ENCODE peak calls at places on chromosomes 4 and X, in eight cellular contexts. One of them, this sample, is unnamed.

GRCh38 chrX:134679226-134679625 is 21.0 kb upstream of the PLAC1 start:
- DNase-seq in bronchial epithelial cell: no peak
- DNase-seq in stimulated activated CD4-positive, alpha-beta T cell treated with anti-CD3 and anti-CD28 coated beads, Interleukin-4, amount 100 ng/mL, for 48 hours: no peak
- DNase-seq in stimulated activated effector memory CD8-positive, alpha-beta T cell treated with anti-CD3 and anti-CD28 coated beads, Interleukin-12 subunit alpha, Interleukin-12 subunit beta, amount 100 ng/mL, for 72 hours: no peak
- DNase-seq in T follicular helper cell: no peak
- DNase-seq in activated CD8-positive, alpha-beta memory T cell treated with anti-CD3 and anti-CD28 coated beads for 4 hours: no peak
- DNase-seq in ELR: no peak
- DNase-seq in AG20443: peak
- DNase-seq in this sample: no peak

GRCh38 chrX:18833071-18833731 is 125.8 kb downstream of the PPEF1 start:
- DNase-seq in bronchial epithelial cell: no peak
- DNase-seq in T follicular helper cell: no peak
- DNase-seq in AG20443: peak
- DNase-seq in stimulated activated effector memory CD8-positive, alpha-beta T cell treated with anti-CD3 and anti-CD28 coated beads, Interleukin-12 subunit alpha, Interleukin-12 subunit beta, amount 100 ng/mL, for 72 hours: no peak
- DNase-seq in ELR: no peak
- DNase-seq in stimulated activated CD4-positive, alpha-beta T cell treated with anti-CD3 and anti-CD28 coated beads, Interleukin-4, amount 100 ng/mL, for 48 hours: no peak
- DNase-seq in activated CD8-positive, alpha-beta memory T cell treated with anti-CD3 and anti-CD28 coated beads for 4 hours: no peak
- DNase-seq in this sample: no peak

GRCh38 chr4:17967078-17967477 is 54.5 kb downstream of the LCORL start:
- DNase-seq in activated CD8-positive, alpha-beta memory T cell treated with anti-CD3 and anti-CD28 coated beads for 4 hours: no peak
- DNase-seq in T follicular helper cell: no peak
- DNase-seq in stimulated activated CD4-positive, alpha-beta T cell treated with anti-CD3 and anti-CD28 coated beads, Interleukin-4, amount 100 ng/mL, for 48 hours: no peak
- DNase-seq in ELR: no peak
- DNase-seq in stimulated activated effector memory CD8-positive, alpha-beta T cell treated with anti-CD3 and anti-CD28 coated beads, Interleukin-12 subunit alpha, Interleukin-12 subunit beta, amount 100 ng/mL, for 72 hours: no peak
- DNase-seq in bronchial epithelial cell: no peak
- DNase-seq in AG20443: no peak
- DNase-seq in this sample: no peak

GRCh38 chr4:77062856-77063255 is 12.9 kb downstream of the CCNI start:
- DNase-seq in activated CD8-positive, alpha-beta memory T cell treated with anti-CD3 and anti-CD28 coated beads for 4 hours: no peak
- DNase-seq in stimulated activated CD4-positive, alpha-beta T cell treated with anti-CD3 and anti-CD28 coated beads, Interleukin-4, amount 100 ng/mL, for 48 hours: no peak
- DNase-seq in AG20443: no peak
- DNase-seq in stimulated activated effector memory CD8-positive, alpha-beta T cell treated with anti-CD3 and anti-CD28 coated beads, Interleukin-12 subunit alpha, Interleukin-12 subunit beta, amount 100 ng/mL, for 72 hours: no peak
- DNase-seq in bronchial epithelial cell: no peak
- DNase-seq in ELR: no peak
- DNase-seq in T follicular helper cell: no peak
- DNase-seq in this sample: no peak

GRCh38 chr4:2258091-2259035 is 3.5 kb downstream of the MXD4 start:
- DNase-seq in stimulated activated CD4-positive, alpha-beta T cell treated with anti-CD3 and anti-CD28 coated beads, Interleukin-4, amount 100 ng/mL, for 48 hours: no peak
- DNase-seq in activated CD8-positive, alpha-beta memory T cell treated with anti-CD3 and anti-CD28 coated beads for 4 hours: no peak
- DNase-seq in ELR: no peak
- DNase-seq in stimulated activated effector memory CD8-positive, alpha-beta T cell treated with anti-CD3 and anti-CD28 coated beads, Interleukin-12 subunit alpha, Interleukin-12 subunit beta, amount 100 ng/mL, for 72 hours: no peak
- DNase-seq in AG20443: no peak
- DNase-seq in bronchial epithelial cell: no peak
- DNase-seq in T follicular helper cell: no peak
- DNase-seq in this sample: no peak

GRCh38 chr4:7367894-7368293 is 66.8 kb downstream of the PSAPL1 start:
- DNase-seq in AG20443: peak
- DNase-seq in activated CD8-positive, alpha-beta memory T cell treated with anti-CD3 and anti-CD28 coated beads for 4 hours: no peak
- DNase-seq in bronchial epithelial cell: no peak
- DNase-seq in T follicular helper cell: no peak
- DNase-seq in stimulated activated effector memory CD8-positive, alpha-beta T cell treated with anti-CD3 and anti-CD28 coated beads, Interleukin-12 subunit alpha, Interleukin-12 subunit beta, amount 100 ng/mL, for 72 hours: no peak
- DNase-seq in stimulated activated CD4-positive, alpha-beta T cell treated with anti-CD3 and anti-CD28 coated beads, Interleukin-4, amount 100 ng/mL, for 48 hours: no peak
- DNase-seq in ELR: no peak
- DNase-seq in this sample: no peak

GRCh38 chrX:70033348-70033747 is 16.4 kb downstream of the AWAT2 start:
- DNase-seq in stimulated activated CD4-positive, alpha-beta T cell treated with anti-CD3 and anti-CD28 coated beads, Interleukin-4, amount 100 ng/mL, for 48 hours: peak
- DNase-seq in bronchial epithelial cell: no peak
- DNase-seq in T follicular helper cell: no peak
- DNase-seq in activated CD8-positive, alpha-beta memory T cell treated with anti-CD3 and anti-CD28 coated beads for 4 hours: no peak
- DNase-seq in AG20443: peak
- DNase-seq in stimulated activated effector memory CD8-positive, alpha-beta T cell treated with anti-CD3 and anti-CD28 coated beads, Interleukin-12 subunit alpha, Interleukin-12 subunit beta, amount 100 ng/mL, for 72 hours: no peak
- DNase-seq in ELR: peak
- DNase-seq in this sample: no peak

GRCh38 chr4:14871676-14872430 is 130.4 kb upstream of the CPEB2 start:
- DNase-seq in activated CD8-positive, alpha-beta memory T cell treated with anti-CD3 and anti-CD28 coated beads for 4 hours: no peak
- DNase-seq in stimulated activated effector memory CD8-positive, alpha-beta T cell treated with anti-CD3 and anti-CD28 coated beads, Interleukin-12 subunit alpha, Interleukin-12 subunit beta, amount 100 ng/mL, for 72 hours: no peak
- DNase-seq in stimulated activated CD4-positive, alpha-beta T cell treated with anti-CD3 and anti-CD28 coated beads, Interleukin-4, amount 100 ng/mL, for 48 hours: peak
- DNase-seq in T follicular helper cell: peak
- DNase-seq in bronchial epithelial cell: peak
- DNase-seq in AG20443: no peak
- DNase-seq in ELR: peak
- DNase-seq in this sample: no peak

GRCh38 chrX:130393451-130394074 is 8.1 kb upstream of the GPR119 start:
- DNase-seq in bronchial epithelial cell: peak
- DNase-seq in AG20443: peak
- DNase-seq in ELR: peak
- DNase-seq in stimulated activated effector memory CD8-positive, alpha-beta T cell treated with anti-CD3 and anti-CD28 coated beads, Interleukin-12 subunit alpha, Interleukin-12 subunit beta, amount 100 ng/mL, for 72 hours: no peak
- DNase-seq in T follicular helper cell: no peak
- DNase-seq in stimulated activated CD4-positive, alpha-beta T cell treated with anti-CD3 and anti-CD28 coated beads, Interleukin-4, amount 100 ng/mL, for 48 hours: no peak
- DNase-seq in activated CD8-positive, alpha-beta memory T cell treated with anti-CD3 and anti-CD28 coated beads for 4 hours: no peak
- DNase-seq in this sample: no peak

GRCh38 chr4:544386-545105 is 31.5 kb downstream of the TMEM271 start:
- DNase-seq in bronchial epithelial cell: no peak
- DNase-seq in stimulated activated effector memory CD8-positive, alpha-beta T cell treated with anti-CD3 and anti-CD28 coated beads, Interleukin-12 subunit alpha, Interleukin-12 subunit beta, amount 100 ng/mL, for 72 hours: no peak
- DNase-seq in T follicular helper cell: no peak
- DNase-seq in stimulated activated CD4-positive, alpha-beta T cell treated with anti-CD3 and anti-CD28 coated beads, Interleukin-4, amount 100 ng/mL, for 48 hours: no peak
- DNase-seq in AG20443: no peak
- DNase-seq in ELR: no peak
- DNase-seq in activated CD8-positive, alpha-beta memory T cell treated with anti-CD3 and anti-CD28 coated beads for 4 hours: no peak
- DNase-seq in this sample: no peak

GRCh38 chrX:11151799-11152591 is 40.9 kb downstream of the HCCS start:
- DNase-seq in activated CD8-positive, alpha-beta memory T cell treated with anti-CD3 and anti-CD28 coated beads for 4 hours: no peak
- DNase-seq in AG20443: no peak
- DNase-seq in bronchial epithelial cell: no peak
- DNase-seq in T follicular helper cell: no peak
- DNase-seq in ELR: no peak
- DNase-seq in stimulated activated effector memory CD8-positive, alpha-beta T cell treated with anti-CD3 and anti-CD28 coated beads, Interleukin-12 subunit alpha, Interleukin-12 subunit beta, amount 100 ng/mL, for 72 hours: no peak
- DNase-seq in stimulated activated CD4-positive, alpha-beta T cell treated with anti-CD3 and anti-CD28 coated beads, Interleukin-4, amount 100 ng/mL, for 48 hours: no peak
- DNase-seq in this sample: no peak

GRCh38 chrX:41303013-41303412 is 30.9 kb upstream of the DDX3X start:
- DNase-seq in AG20443: no peak
- DNase-seq in stimulated activated effector memory CD8-positive, alpha-beta T cell treated with anti-CD3 and anti-CD28 coated beads, Interleukin-12 subunit alpha, Interleukin-12 subunit beta, amount 100 ng/mL, for 72 hours: no peak
- DNase-seq in bronchial epithelial cell: peak
- DNase-seq in ELR: peak
- DNase-seq in stimulated activated CD4-positive, alpha-beta T cell treated with anti-CD3 and anti-CD28 coated beads, Interleukin-4, amount 100 ng/mL, for 48 hours: no peak
- DNase-seq in activated CD8-positive, alpha-beta memory T cell treated with anti-CD3 and anti-CD28 coated beads for 4 hours: no peak
- DNase-seq in T follicular helper cell: no peak
- DNase-seq in this sample: no peak

GRCh38 chr4:151046609-151047008 is 31.5 kb upstream of the LRBA start:
- DNase-seq in AG20443: no peak
- DNase-seq in activated CD8-positive, alpha-beta memory T cell treated with anti-CD3 and anti-CD28 coated beads for 4 hours: no peak
- DNase-seq in stimulated activated CD4-positive, alpha-beta T cell treated with anti-CD3 and anti-CD28 coated beads, Interleukin-4, amount 100 ng/mL, for 48 hours: no peak
- DNase-seq in ELR: no peak
- DNase-seq in bronchial epithelial cell: no peak
- DNase-seq in T follicular helper cell: no peak
- DNase-seq in stimulated activated effector memory CD8-positive, alpha-beta T cell treated with anti-CD3 and anti-CD28 coated beads, Interleukin-12 subunit alpha, Interleukin-12 subunit beta, amount 100 ng/mL, for 72 hours: no peak
- DNase-seq in this sample: no peak

GRCh38 chr4:148790691-148791090 is 348.5 kb upstream of the NR3C2 start:
- DNase-seq in stimulated activated CD4-positive, alpha-beta T cell treated with anti-CD3 and anti-CD28 coated beads, Interleukin-4, amount 100 ng/mL, for 48 hours: no peak
- DNase-seq in activated CD8-positive, alpha-beta memory T cell treated with anti-CD3 and anti-CD28 coated beads for 4 hours: no peak
- DNase-seq in stimulated activated effector memory CD8-positive, alpha-beta T cell treated with anti-CD3 and anti-CD28 coated beads, Interleukin-12 subunit alpha, Interleukin-12 subunit beta, amount 100 ng/mL, for 72 hours: no peak
- DNase-seq in AG20443: no peak
- DNase-seq in ELR: peak
- DNase-seq in T follicular helper cell: no peak
- DNase-seq in bronchial epithelial cell: peak
- DNase-seq in this sample: no peak

GRCh38 chrX:37854148-37854547 is 6.8 kb upstream of the DYNLT3 start:
- DNase-seq in bronchial epithelial cell: peak
- DNase-seq in stimulated activated effector memory CD8-positive, alpha-beta T cell treated with anti-CD3 and anti-CD28 coated beads, Interleukin-12 subunit alpha, Interleukin-12 subunit beta, amount 100 ng/mL, for 72 hours: no peak
- DNase-seq in AG20443: no peak
- DNase-seq in stimulated activated CD4-positive, alpha-beta T cell treated with anti-CD3 and anti-CD28 coated beads, Interleukin-4, amount 100 ng/mL, for 48 hours: no peak
- DNase-seq in T follicular helper cell: no peak
- DNase-seq in activated CD8-positive, alpha-beta memory T cell treated with anti-CD3 and anti-CD28 coated beads for 4 hours: no peak
- DNase-seq in ELR: no peak
- DNase-seq in this sample: no peak

GRCh38 chr4:2259036-2259540 is 2.8 kb downstream of the MXD4 start:
- DNase-seq in activated CD8-positive, alpha-beta memory T cell treated with anti-CD3 and anti-CD28 coated beads for 4 hours: no peak
- DNase-seq in ELR: no peak
- DNase-seq in bronchial epithelial cell: no peak
- DNase-seq in AG20443: no peak
- DNase-seq in T follicular helper cell: no peak
- DNase-seq in stimulated activated effector memory CD8-positive, alpha-beta T cell treated with anti-CD3 and anti-CD28 coated beads, Interleukin-12 subunit alpha, Interleukin-12 subunit beta, amount 100 ng/mL, for 72 hours: no peak
- DNase-seq in stimulated activated CD4-positive, alpha-beta T cell treated with anti-CD3 and anti-CD28 coated beads, Interleukin-4, amount 100 ng/mL, for 48 hours: no peak
- DNase-seq in this sample: no peak

GRCh38 chr4:185256444-185256843 is 47.0 kb downstream of the SNX25 start:
- DNase-seq in ELR: peak
- DNase-seq in activated CD8-positive, alpha-beta memory T cell treated with anti-CD3 and anti-CD28 coated beads for 4 hours: no peak
- DNase-seq in T follicular helper cell: no peak
- DNase-seq in stimulated activated CD4-positive, alpha-beta T cell treated with anti-CD3 and anti-CD28 coated beads, Interleukin-4, amount 100 ng/mL, for 48 hours: no peak
- DNase-seq in stimulated activated effector memory CD8-positive, alpha-beta T cell treated with anti-CD3 and anti-CD28 coated beads, Interleukin-12 subunit alpha, Interleukin-12 subunit beta, amount 100 ng/mL, for 72 hours: no peak
- DNase-seq in AG20443: peak
- DNase-seq in bronchial epithelial cell: peak
- DNase-seq in this sample: no peak

GRCh38 chr4:110625593-110626292 is 2.9 kb upstream of the PITX2 start:
- DNase-seq in stimulated activated effector memory CD8-positive, alpha-beta T cell treated with anti-CD3 and anti-CD28 coated beads, Interleukin-12 subunit alpha, Interleukin-12 subunit beta, amount 100 ng/mL, for 72 hours: no peak
- DNase-seq in activated CD8-positive, alpha-beta memory T cell treated with anti-CD3 and anti-CD28 coated beads for 4 hours: no peak
- DNase-seq in stimulated activated CD4-positive, alpha-beta T cell treated with anti-CD3 and anti-CD28 coated beads, Interleukin-4, amount 100 ng/mL, for 48 hours: no peak
- DNase-seq in T follicular helper cell: no peak
- DNase-seq in bronchial epithelial cell: no peak
- DNase-seq in AG20443: no peak
- DNase-seq in ELR: no peak
- DNase-seq in this sample: no peak

GRCh38 chr4:147284218-147284617 is 196.7 kb upstream of the EDNRA start:
- DNase-seq in stimulated activated effector memory CD8-positive, alpha-beta T cell treated with anti-CD3 and anti-CD28 coated beads, Interleukin-12 subunit alpha, Interleukin-12 subunit beta, amount 100 ng/mL, for 72 hours: no peak
- DNase-seq in activated CD8-positive, alpha-beta memory T cell treated with anti-CD3 and anti-CD28 coated beads for 4 hours: no peak
- DNase-seq in ELR: no peak
- DNase-seq in AG20443: no peak
- DNase-seq in T follicular helper cell: no peak
- DNase-seq in bronchial epithelial cell: no peak
- DNase-seq in stimulated activated CD4-positive, alpha-beta T cell treated with anti-CD3 and anti-CD28 coated beads, Interleukin-4, amount 100 ng/mL, for 48 hours: no peak
- DNase-seq in this sample: no peak

GRCh38 chrX:22037911-22038537 is 5.9 kb downstream of the PHEX start:
- DNase-seq in T follicular helper cell: no peak
- DNase-seq in activated CD8-positive, alpha-beta memory T cell treated with anti-CD3 and anti-CD28 coated beads for 4 hours: no peak
- DNase-seq in bronchial epithelial cell: no peak
- DNase-seq in ELR: no peak
- DNase-seq in AG20443: no peak
- DNase-seq in stimulated activated effector memory CD8-positive, alpha-beta T cell treated with anti-CD3 and anti-CD28 coated beads, Interleukin-12 subunit alpha, Interleukin-12 subunit beta, amount 100 ng/mL, for 72 hours: no peak
- DNase-seq in stimulated activated CD4-positive, alpha-beta T cell treated with anti-CD3 and anti-CD28 coated beads, Interleukin-4, amount 100 ng/mL, for 48 hours: no peak
- DNase-seq in this sample: no peak